ENCODE peak calls at places on chromosomes 2 and 18, in ten cellular contexts. F is GM23248; P is activated CD4-positive, alpha-beta T cell treated with anti-CD3 and anti-CD28 coated beads, Interleukin-2, amount 50 U/mL, for 24 hours; T is LHCN-M2; Z is ACHN; H is prostate gland; U is hypothalamus; A is left colon; D is NCI-H2081 treated with DMSO at 0.1 percent for 48 hours; X is effector memory CD4-positive, alpha-beta T cell. Q is an unnamed sample.

GRCh38 chr18:54717673-54718435 is 110.4 kb upstream of the RAB27B start:
- DNase-seq in F (no peak), P (peak; percentile 21), T (no peak), Z (no peak), H (no peak), U (no peak), A (no peak), D (no peak), X (peak; percentile 9), Q (peak; percentile 41)

GRCh38 chr2:65340898-65341681 is 91.3 kb downstream of the SPRED2 start:
- DNase-seq in F (no peak), P (no peak), T (no peak), Z (no peak), H (no peak), U (no peak), A (no peak), D (no peak), X (no peak), Q (no peak)

GRCh38 chr2:235570966-235571692 is 77.3 kb downstream of the AGAP1 start:
- DNase-seq in F (no peak), P (no peak), T (no peak), Z (peak; percentile 82), H (no peak), U (no peak), A (no peak), D (no peak), X (no peak), Q (no peak)

GRCh38 chr2:182717451-182718215 is 1.6 kb downstream of the DNAJC10 start:
- DNase-seq in F (no peak), P (no peak), T (no peak), Z (no peak), H (no peak), U (no peak), A (no peak), D (no peak), X (no peak), Q (no peak)

GRCh38 chr2:100011272-100011711 is 131.1 kb downstream of the AFF3 start:
- DNase-seq in F (peak; percentile 81), P (no peak), T (peak; percentile 1), Z (peak; percentile 25), H (no peak), U (no peak), A (no peak), D (no peak), X (no peak), Q (no peak)

GRCh38 chr2:238811765-238812164 is 36.1 kb upstream of the TWIST2 start:
- DNase-seq in F (peak; percentile 90), P (no peak), T (no peak), Z (no peak), H (no peak), U (no peak), A (no peak), D (no peak), X (no peak), Q (no peak)

GRCh38 chr2:162545254-162545653 is 201.3 kb downstream of the GCA start:
- DNase-seq in F (no peak), P (no peak), T (no peak), Z (no peak), H (no peak), U (no peak), A (no peak), D (no peak), X (no peak), Q (no peak)

GRCh38 chr2:56211048-56211447 is 27.3 kb downstream of the CCDC85A start:
- DNase-seq in F (no peak), P (no peak), T (no peak), Z (no peak), H (no peak), U (no peak), A (no peak), D (no peak), X (no peak), Q (no peak)

GRCh38 chr2:240226672-240227537 is 86.4 kb upstream of the OTOS start:
- DNase-seq in F (no peak), P (no peak), T (no peak), Z (no peak), H (no peak), U (no peak), A (no peak), D (no peak), X (no peak), Q (no peak)

GRCh38 chr2:229445013-229445412 is 173.9 kb upstream of the PID1 start:
- DNase-seq in F (peak; percentile 97), P (no peak), T (peak; percentile 98), Z (peak; percentile 83), H (peak; percentile 70), U (no peak), A (no peak), D (no peak), X (no peak), Q (peak; percentile 94)

GRCh38 chr2:59680863-59681262 is 872.6 kb downstream of the BCL11A start:
- DNase-seq in F (no peak), P (no peak), T (peak; percentile 15), Z (no peak), H (no peak), U (no peak), A (no peak), D (no peak), X (no peak), Q (no peak)

GRCh38 chr2:197181491-197181890 is 129.1 kb downstream of the ANKRD44 start:
- DNase-seq in F (peak; percentile 56), P (no peak), T (no peak), Z (no peak), H (no peak), U (no peak), A (no peak), D (no peak), X (no peak), Q (no peak)

GRCh38 chr18:79740741-79741700 is 56.7 kb upstream of the KCNG2 start:
- DNase-seq in F (no peak), P (no peak), T (no peak), Z (no peak), H (no peak), U (no peak), A (no peak), D (no peak), X (no peak), Q (no peak)

GRCh38 chr2:129741623-129742022 is 237.8 kb upstream of the RAB6C start:
- DNase-seq in F (no peak), P (no peak), T (no peak), Z (no peak), H (no peak), U (no peak), A (no peak), D (no peak), X (no peak), Q (no peak)

GRCh38 chr2:180655842-180656454 is 324.5 kb upstream of the UBE2E3 start:
- DNase-seq in F (peak; percentile 13), P (no peak), T (no peak), Z (peak; percentile 27), H (no peak), U (no peak), A (no peak), D (no peak), X (no peak), Q (no peak)

GRCh38 chr18:38076346-38077053 is 510.9 kb upstream of the CELF4 start:
- DNase-seq in F (no peak), P (no peak), T (no peak), Z (no peak), H (no peak), U (no peak), A (no peak), D (no peak), X (no peak), Q (no peak)

GRCh38 chr18:55918449-55918848 is 330.5 kb upstream of the TCF4 start:
- DNase-seq in F (peak; percentile 61), P (no peak), T (peak; percentile 2), Z (no peak), H (no peak), U (no peak), A (no peak), D (no peak), X (no peak), Q (no peak)

GRCh38 chr18:653512-653911 is 3.9 kb upstream of the TYMS start:
- DNase-seq in F (no peak), P (no peak), T (no peak), Z (no peak), H (no peak), U (no peak), A (no peak), D (no peak), X (no peak), Q (no peak)